ENCODE peak calls at places on chromosomes 1 and 21, in six cellular contexts. J is OCI-LY7, Z is BE2C, S is IMR-90, H is cardiac fibroblast, F is mucosa of descending colon. K is an unnamed sample.

GRCh38 chr1:36654586-36654985 is 171.9 kb upstream of the CSF3R start:
- DNase-seq in J (no peak), Z (no peak), S (no peak), H (no peak), F (no peak), K (no peak)

GRCh38 chr1:212641956-212642355 is 33.4 kb downstream of the ATF3 start:
- DNase-seq in J (no peak), Z (no peak), S (peak; percentile 70), H (no peak), F (no peak), K (no peak)

GRCh38 chr21:25254491-25255174 is 352.6 kb downstream of the MRPL39 start:
- DNase-seq in J (no peak), Z (peak; percentile 15), S (no peak), H (no peak), F (no peak), K (no peak)

GRCh38 chr1:210726621-210727020 is 397.9 kb downstream of the HHAT start:
- DNase-seq in J (peak; percentile 36), Z (no peak), S (peak; percentile 18), H (no peak), F (peak; percentile 62), K (peak; percentile 48)

GRCh38 chr1:98110674-98111073 is 189.8 kb upstream of the DPYD start:
- DNase-seq in J (no peak), Z (no peak), S (peak; percentile 26), H (peak; percentile 18), F (no peak), K (no peak)

GRCh38 chr21:42395302-42395701 is 550 bp downstream of the TMPRSS3 start:
- DNase-seq in J (no peak), Z (no peak), S (no peak), H (no peak), F (no peak), K (no peak)

GRCh38 chr1:64539279-64539678 is 69.3 kb downstream of the CACHD1 start:
- DNase-seq in J (no peak), Z (no peak), S (no peak), H (no peak), F (no peak), K (no peak)

GRCh38 chr1:63073530-63074306 is 248.6 kb upstream of the FOXD3 start:
- DNase-seq in J (no peak), Z (no peak), S (no peak), H (peak; percentile 4), F (no peak), K (no peak)

GRCh38 chr21:31284797-31285397 is 59.2 kb downstream of the TIAM1 start:
- DNase-seq in J (no peak), Z (no peak), S (peak; percentile 37), H (peak; percentile 50), F (no peak), K (no peak)

GRCh38 chr1:157103283-157103682 is 3.7 kb upstream of the ETV3L start:
- DNase-seq in J (no peak), Z (no peak), S (no peak), H (peak; percentile 13), F (no peak), K (no peak)

GRCh38 chr1:95033843-95034242 is 38.9 kb downstream of the ALG14 start:
- DNase-seq in J (no peak), Z (no peak), S (peak; percentile 52), H (no peak), F (no peak), K (no peak)

GRCh38 chr1:28897789-28898188 is 16.6 kb upstream of the EPB41 start:
- DNase-seq in J (no peak), Z (no peak), S (no peak), H (no peak), F (no peak), K (no peak)

GRCh38 chr1:86641318-86641717 is 63.1 kb upstream of the SH3GLB1 start:
- DNase-seq in J (no peak), Z (no peak), S (no peak), H (no peak), F (no peak), K (no peak)

GRCh38 chr1:25519624-25520023 is 23.8 kb upstream of the LDLRAP1 start:
- DNase-seq in J (no peak), Z (no peak), S (peak; percentile 84), H (no peak), F (no peak), K (no peak)

GRCh38 chr1:152777510-152778137 is 2.7 kb downstream of the LCE1F start:
- DNase-seq in J (peak; percentile 4), Z (peak; percentile 47), S (no peak), H (no peak), F (peak; percentile 6), K (peak; percentile 21)

GRCh38 chr1:46587072-46587471 is 17.0 kb downstream of the MKNK1 start:
- DNase-seq in J (no peak), Z (no peak), S (no peak), H (no peak), F (peak; percentile 21), K (no peak)

GRCh38 chr1:190475394-190476250 is 2.0 kb downstream of the BRINP3 start:
- DNase-seq in J (no peak), Z (no peak), S (peak; percentile 11), H (peak; percentile 29), F (peak; percentile 73), K (no peak)

GRCh38 chr21:42113926-42114409 is 42.9 kb downstream of the UMODL1 start:
- DNase-seq in J (no peak), Z (no peak), S (no peak), H (no peak), F (no peak), K (no peak)

GRCh38 chr1:66929289-66929688 is 4.5 kb downstream of the MIER1 start:
- DNase-seq in J (peak; percentile 21), Z (no peak), S (no peak), H (no peak), F (no peak), K (no peak)

GRCh38 chr21:35359076-35359475 is 310.0 kb upstream of the RUNX1 start:
- DNase-seq in J (no peak), Z (no peak), S (no peak), H (peak; percentile 41), F (no peak), K (no peak)
- H3K4me3 ChIP-seq in J (no peak overlapping the region), Z (no peak overlapping the region), S (no peak overlapping the region), H (no peak overlapping the region), F (no peak overlapping the region), K (no peak overlapping the region)

DNA sequence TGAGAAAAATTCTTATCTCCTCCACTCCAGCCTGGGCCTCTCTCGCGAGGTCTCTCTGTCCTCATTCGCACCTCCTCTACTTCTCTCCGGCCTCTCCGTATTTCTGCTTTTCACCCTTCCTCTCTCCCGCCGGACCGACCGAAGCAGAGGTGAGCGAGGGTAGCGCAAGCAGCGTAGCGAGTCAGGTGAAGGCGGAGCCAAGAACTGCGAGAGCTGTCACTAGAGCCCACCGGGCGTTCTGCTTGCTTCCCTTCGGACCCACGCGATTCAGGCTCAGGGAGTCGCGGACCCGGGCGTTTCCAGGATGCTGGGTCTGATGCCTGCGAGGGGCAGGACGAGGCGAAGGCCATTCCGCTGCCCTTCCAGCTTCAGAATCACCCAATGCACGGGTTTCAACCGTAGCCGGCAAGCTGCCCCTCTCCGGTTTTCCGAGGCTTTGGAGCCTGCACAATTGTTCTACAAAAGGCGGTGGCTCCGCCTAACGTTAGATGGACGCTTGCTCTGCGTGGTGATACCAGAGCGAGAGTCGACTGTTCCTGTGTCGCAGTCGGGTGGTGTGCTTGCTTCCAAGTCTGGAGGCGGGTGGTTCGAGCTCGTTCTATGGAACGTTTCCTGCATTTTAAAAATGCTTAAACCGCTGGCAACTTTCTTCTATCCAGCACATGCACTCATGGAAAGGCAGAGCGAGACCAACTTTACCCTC is 310.2 kb downstream of the FAM72C start:
- DNase-seq in J (no peak), Z (no peak), S (no peak), H (no peak), F (no peak), K (no peak)
- H3K4me3 ChIP-seq in J (no peak overlapping the region), Z (no peak overlapping the region), S (no peak overlapping the region), H (no peak overlapping the region), F (no peak overlapping the region), K (no peak overlapping the region)

GRCh38 chr1:244466724-244467123 is 5.7 kb downstream of the CATSPERE start:
- DNase-seq in J (no peak), Z (no peak), S (no peak), H (no peak), F (no peak), K (no peak)

GRCh38 chr1:244458781-244459180 is 2.3 kb upstream of the CATSPERE start:
- DNase-seq in J (no peak), Z (no peak), S (no peak), H (no peak), F (no peak), K (no peak)

GRCh38 chr1:244460195-244460594 is 878 bp upstream of the CATSPERE start:
- DNase-seq in J (no peak), Z (peak; percentile 42), S (no peak), H (no peak), F (peak; percentile 41), K (no peak)

GRCh38 chr1:244456586-244456985 is 4.5 kb upstream of the CATSPERE start:
- DNase-seq in J (no peak), Z (peak; percentile 22), S (no peak), H (no peak), F (no peak), K (no peak)

DNA sequence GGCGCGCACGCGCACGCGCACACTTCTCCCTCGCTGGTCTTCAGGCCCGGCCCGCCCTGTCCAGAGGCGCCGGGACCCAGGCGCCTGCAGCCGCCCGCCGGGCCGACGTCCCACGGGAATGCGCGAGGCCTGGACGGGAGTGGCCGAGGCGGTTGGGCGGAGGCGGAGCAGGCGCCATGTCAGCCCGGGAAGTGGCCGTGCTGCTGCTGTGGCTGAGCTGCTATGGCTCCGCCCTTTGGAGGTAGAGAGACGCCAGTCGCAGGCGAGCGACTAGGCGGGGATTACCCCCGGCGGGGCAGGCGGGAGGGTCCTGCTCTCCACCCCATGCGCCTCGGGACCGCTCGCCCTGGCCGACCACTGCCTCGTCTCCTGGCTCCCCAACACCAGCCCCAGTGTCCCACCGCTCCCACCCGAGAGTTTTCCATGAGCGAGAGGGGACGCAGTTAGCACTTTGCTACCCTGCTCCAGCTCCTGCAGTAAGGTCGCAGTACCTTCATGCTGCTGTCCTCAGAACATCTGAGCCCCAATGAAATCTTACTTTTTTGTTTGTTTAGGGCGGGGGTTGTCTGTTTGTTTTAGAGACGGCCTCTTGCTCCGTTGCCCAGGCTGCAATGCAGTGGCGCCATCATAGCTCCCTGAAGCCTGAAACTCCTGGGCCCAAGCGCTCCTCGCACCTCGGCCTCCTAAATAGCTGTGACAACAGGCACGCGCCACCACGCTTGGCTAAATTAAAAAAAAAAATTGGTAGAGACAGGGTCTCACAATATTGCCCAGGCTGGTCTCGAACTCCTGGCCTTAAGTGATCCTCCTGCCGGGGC is at the start of gene CATSPERE:
- DNase-seq in J (peak; percentile 72), Z (peak; percentile 97), S (peak; percentile 66), H (peak; percentile 94), F (peak; percentile 89), K (no peak)
- H3K4me3 ChIP-seq in J (peak within 1 kb of the TSS; percentile 62), Z (peak within 1 kb of the TSS; percentile 54), S (peak within 1 kb of the TSS; percentile 54), H (peak within 1 kb of the TSS; percentile 59), F (peak within 1 kb of the TSS; percentile 23), K (no peak within 1 kb of the TSS)

GRCh38 chr1:117599286-117599685 is 6.6 kb upstream of the TENT5C start:
- DNase-seq in J (no peak), Z (no peak), S (no peak), H (no peak), F (no peak), K (no peak)

GRCh38 chr1:117595993-117596720 is 9.7 kb upstream of the TENT5C start:
- DNase-seq in J (peak; percentile 85), Z (no peak), S (no peak), H (no peak), F (no peak), K (no peak)

GRCh38 chr1:117600325-117600916 is 5.4 kb upstream of the TENT5C start:
- DNase-seq in J (no peak), Z (no peak), S (no peak), H (no peak), F (no peak), K (no peak)

GRCh38 chr1:117599822-117600221 is 6.0 kb upstream of the TENT5C start:
- DNase-seq in J (no peak), Z (no peak), S (no peak), H (no peak), F (no peak), K (no peak)

GRCh38 chr1:117598489-117598888 is 7.4 kb upstream of the TENT5C start:
- DNase-seq in J (no peak), Z (no peak), S (no peak), H (no peak), F (no peak), K (no peak)
- H3K4me3 ChIP-seq in J (no peak overlapping the region), Z (no peak overlapping the region), S (no peak overlapping the region), H (no peak overlapping the region), F (no peak overlapping the region), K (no peak overlapping the region)

K was measured in Jurkat, Clone E6-1.